ENCODE peak calls at places on chromosomes 3 and 15, in six cellular contexts. B is stimulated activated CD4-positive, alpha-beta T cell treated with anti-CD3 and anti-CD28 coated beads, Interleukin-15, amount 100 ng/mL, for 48 hours; H is neuronal stem cell; R is activated T-cell treated with anti-CD3 and anti-CD28 coated beads, Interleukin-2, amount 50 U/mL, for 72 hours; F is fibroblast of the conjunctiva; E is RWPE1. W is an unnamed sample.
A peak's percentile ranks its signal among the peaks of the same experiment; 100 is the strongest.

GRCh38 chr3:62229908-62230307 is 143.4 kb downstream of the FEZF2 start:
- DNase-seq in F (no peak), E (peak; percentile 9), H (no peak), B (no peak), R (no peak), W (no peak)

GRCh38 chr3:25678581-25678980 is 13.9 kb upstream of the TOP2B start:
- DNase-seq in H (no peak), R (no peak), B (no peak), E (no peak), F (no peak), W (no peak)

GRCh38 chr15:36608166-36608565 is 28.7 kb downstream of the CDIN1 start:
- DNase-seq in R (no peak), B (no peak), H (no peak), F (no peak), E (no peak), W (no peak)

GRCh38 chr15:31065824-31066223 is 35.7 kb downstream of the TRPM1 start:
- DNase-seq in B (no peak), R (no peak), F (no peak), E (peak; percentile 80), H (no peak), W (no peak)

GRCh38 chr15:90046846-90047481 is 45.8 kb downstream of the ZNF710 start:
- DNase-seq in H (no peak), R (no peak), E (peak; percentile 85), F (no peak), B (no peak), W (no peak)

GRCh38 chr15:45892182-45892581 is 257.4 kb downstream of the SQOR start:
- DNase-seq in R (no peak), B (no peak), E (peak; percentile 18), F (no peak), H (no peak), W (no peak)

GRCh38 chr3:42855547-42856380 is 19.9 kb downstream of the CYP8B1 start:
- DNase-seq in E (no peak), H (no peak), R (no peak), B (no peak), F (no peak), W (no peak)

GRCh38 chr3:55484741-55485207 is 2.3 kb downstream of the WNT5A start:
- DNase-seq in B (no peak), F (no peak), E (no peak), R (no peak), H (no peak), W (no peak)

GRCh38 chr15:95017950-95018349 is 786.6 kb downstream of the MCTP2 start:
- DNase-seq in F (no peak), R (no peak), H (no peak), E (no peak), B (no peak), W (no peak)

GRCh38 chr3:158522737-158523136 is 48.3 kb upstream of the MLF1 start:
- DNase-seq in E (no peak), R (no peak), B (no peak), H (no peak), F (no peak), W (no peak)

GRCh38 chr3:25565807-25566206 is 98.9 kb downstream of the TOP2B start:
- DNase-seq in H (no peak), E (no peak), F (no peak), R (no peak), B (no peak), W (no peak)

GRCh38 chr3:183490653-183491052 is 62.2 kb upstream of the MCF2L2 start:
- DNase-seq in R (no peak), F (no peak), H (no peak), B (no peak), E (peak; percentile 49), W (no peak)

W was measured in activated CD4-positive, alpha-beta memory T cell treated with anti-CD3 and anti-CD28 coated beads, Interleukin-2, amount 10 ng/mL, durations not matched to agents 7 days and 5 days.